ENCODE peak calls at places on chromosomes 5 and 9, in seven cellular contexts. Q, D, V, M, U, F and Z are unnamed samples.

GRCh38 chr9:124282442-124283231 is 24.9 kb downstream of the NEK6 start:
- DNase-seq in Q (no peak), D (no peak), V (no peak), M (peak; percentile 81), U (peak; percentile 78), F (no peak), Z (no peak)

GRCh38 chr5:137075163-137075970 is 423.8 kb downstream of the SPOCK1 start:
- DNase-seq in Q (no peak), D (peak; percentile 92), V (peak; percentile 74), M (no peak), U (peak; percentile 48), F (no peak), Z (no peak)

GRCh38 chr5:141373673-141374317 is at the start of gene PCDHGA6:
- DNase-seq in Q (no peak), D (no peak), V (no peak), M (peak; percentile 57), U (peak; percentile 66), F (no peak), Z (peak; percentile 32)

GRCh38 chr5:178797101-178797521 is 62.6 kb upstream of the ZNF354B start:
- DNase-seq in Q (peak; percentile 8), D (no peak), V (no peak), M (no peak), U (no peak), F (no peak), Z (no peak)

GRCh38 chr9:127049581-127049980 is 72.9 kb downstream of the ANGPTL2 start:
- DNase-seq in Q (no peak), D (no peak), V (no peak), M (peak; percentile 16), U (peak; percentile 64), F (no peak), Z (no peak)

GRCh38 chr9:81665514-81665838 is 23.9 kb downstream of the TLE1 start:
- DNase-seq in Q (no peak), D (peak; percentile 65), V (peak; percentile 30), M (peak; percentile 31), U (no peak), F (no peak), Z (no peak)

GRCh38 chr5:1832511-1833250 is 31.5 kb downstream of the NDUFS6 start:
- DNase-seq in Q (no peak), D (no peak), V (no peak), M (no peak), U (no peak), F (no peak), Z (no peak)

GRCh38 chr9:94270009-94270408 is 10.9 kb downstream of the ZNF169 start:
- DNase-seq in Q (no peak), D (no peak), V (no peak), M (no peak), U (no peak), F (no peak), Z (no peak)

GRCh38 chr5:74667396-74667795 is 17.6 kb upstream of the HEXB start:
- DNase-seq in Q (no peak), D (no peak), V (no peak), M (no peak), U (peak; percentile 55), F (no peak), Z (no peak)

GRCh38 chr9:20865357-20865756 is 166.1 kb downstream of the HACD4 start:
- DNase-seq in Q (no peak), D (no peak), V (no peak), M (no peak), U (no peak), F (no peak), Z (no peak)

GRCh38 chr5:148469446-148470062 is 85.8 kb downstream of the FBXO38 start:
- DNase-seq in Q (no peak), D (no peak), V (no peak), M (peak; percentile 89), U (peak; percentile 87), F (no peak), Z (peak; percentile 67)

GRCh38 chr9:95181845-95182244 is 135.7 kb downstream of the FANCC start:
- DNase-seq in Q (no peak), D (no peak), V (no peak), M (no peak), U (no peak), F (no peak), Z (no peak)

GRCh38 chr9:33230756-33231691 is 8.9 kb upstream of the SPINK4 start:
- DNase-seq in Q (no peak), D (no peak), V (no peak), M (no peak), U (no peak), F (no peak), Z (no peak)

GRCh38 chr5:36878421-36879088 is 2.0 kb downstream of the NIPBL start:
- DNase-seq in Q (no peak), D (peak; percentile 66), V (peak; percentile 50), M (peak; percentile 51), U (peak; percentile 54), F (no peak), Z (peak; percentile 70)

GRCh38 chr5:23994581-23995370 is 487.4 kb downstream of the PRDM9 start:
- DNase-seq in Q (no peak), D (no peak), V (no peak), M (no peak), U (no peak), F (no peak), Z (no peak)

GRCh38 chr5:16735092-16735970 is 118.5 kb upstream of the RETREG1 start:
- DNase-seq in Q (no peak), D (no peak), V (no peak), M (no peak), U (peak; percentile 2), F (no peak), Z (no peak)

GRCh38 chr9:38301376-38302106 is 91.0 kb upstream of the ALDH1B1 start:
- DNase-seq in Q (no peak), D (no peak), V (no peak), M (no peak), U (no peak), F (no peak), Z (no peak)

GRCh38 chr5:65262094-65262493 is 219.6 kb downstream of the ADAMTS6 start:
- DNase-seq in Q (no peak), D (no peak), V (peak; percentile 45), M (no peak), U (peak; percentile 75), F (no peak), Z (no peak)

GRCh38 chr5:103224118-103224893 is 34.3 kb upstream of the MACIR start:
- DNase-seq in Q (peak; percentile 42), D (peak; percentile 80), V (peak; percentile 62), M (peak; percentile 78), U (peak; percentile 92), F (peak; percentile 16), Z (peak; percentile 48)

GRCh38 chr9:105444130-105444529 is 3.7 kb upstream of the FSD1L start:
- DNase-seq in Q (no peak), D (no peak), V (no peak), M (no peak), U (peak; percentile 75), F (no peak), Z (peak; percentile 46)

GRCh38 chr5:163631846-163632245 is 126.4 kb downstream of the MAT2B start:
- DNase-seq in Q (no peak), D (no peak), V (no peak), M (peak; percentile 15), U (no peak), F (no peak), Z (no peak)

GRCh38 chr9:30697958-30698357 is 1686.5 kb upstream of the ACO1 start:
- DNase-seq in Q (no peak), D (no peak), V (no peak), M (no peak), U (no peak), F (no peak), Z (no peak)

GRCh38 chr5:90873033-90873517 is 314.5 kb downstream of the ADGRV1 start:
- DNase-seq in Q (peak; percentile 80), D (no peak), V (peak; percentile 25), M (peak; percentile 41), U (no peak), F (no peak), Z (no peak)

GRCh38 chr9:121662896-121663580 is 11.6 kb downstream of the DAB2IP start:
- DNase-seq in Q (no peak), D (no peak), V (no peak), M (no peak), U (no peak), F (no peak), Z (no peak)

GRCh38 chr5:96209829-96210228 is 223.2 kb downstream of the PCSK1 start:
- DNase-seq in Q (no peak), D (no peak), V (no peak), M (peak; percentile 68), U (peak; percentile 93), F (no peak), Z (peak; percentile 86)

GRCh38 chr9:93709600-93710369 is 133.4 kb downstream of the PHF2 start:
- DNase-seq in Q (no peak), D (no peak), V (no peak), M (no peak), U (peak; percentile 2), F (no peak), Z (no peak)

GRCh38 chr5:37787742-37788141 is 52.1 kb downstream of the GDNF start:
- DNase-seq in Q (no peak), D (no peak), V (no peak), M (no peak), U (no peak), F (no peak), Z (no peak)